ENCODE peak calls at places on chromosomes 13 and 19, in eight cellular contexts. I, A, P, R, K, C, E and V are unnamed samples.
A peak's percentile ranks its signal among the peaks of the same experiment; 100 is the strongest.

GRCh38 chr13:64457976-64458375 is 2772.2 kb downstream of the PCDH9 start:
- DNase-seq in I (no peak), A (no peak), P (no peak), R (no peak), K (no peak), C (no peak), E (no peak), V (no peak)

GRCh38 chr13:34822681-34823080 is 119.4 kb upstream of the NBEA start:
- DNase-seq in I (no peak), A (no peak), P (no peak), R (no peak), K (no peak), C (no peak), E (no peak), V (no peak)

GRCh38 chr13:31409678-31410356 is 210.0 kb downstream of the B3GLCT start:
- DNase-seq in I (no peak), A (peak; percentile 11), P (no peak), R (no peak), K (no peak), C (peak; percentile 14), E (no peak), V (peak; percentile 37)

GRCh38 chr13:28707629-28708427 is 10.9 kb downstream of the SLC46A3 start:
- DNase-seq in I (no peak), A (no peak), P (no peak), R (peak; percentile 25), K (no peak), C (peak; percentile 84), E (no peak), V (peak; percentile 60)

GRCh38 chr19:1904385-1905070 is 671 bp upstream of the ADAT3 start:
- DNase-seq in I (no peak), A (no peak), P (no peak), R (no peak), K (peak; percentile 54), C (no peak), E (peak; percentile 78), V (peak; percentile 47)

GRCh38 chr19:36573020-36573947 is at the start of gene ZNF529:
- DNase-seq in I (peak; percentile 83), A (peak; percentile 89), P (peak; percentile 91), R (peak; percentile 96), K (peak; percentile 84), C (peak; percentile 85), E (peak; percentile 93), V (peak; percentile 91)

GRCh38 chr19:49921871-49922755 is 6.9 kb upstream of the ATF5 start:
- DNase-seq in I (no peak), A (no peak), P (no peak), R (peak; percentile 80), K (no peak), C (no peak), E (no peak), V (no peak)

GRCh38 chr19:42081584-42082258 is 5.8 kb downstream of the ZNF574 start:
- DNase-seq in I (peak; percentile 48), A (peak; percentile 67), P (no peak), R (peak; percentile 71), K (peak; percentile 42), C (peak; percentile 56), E (no peak), V (peak; percentile 47)

GRCh38 chr13:51950722-51951121 is 60.5 kb downstream of the ATP7B start:
- DNase-seq in I (no peak), A (no peak), P (no peak), R (no peak), K (no peak), C (no peak), E (no peak), V (no peak)

GRCh38 chr19:47045867-47046470 is 2.5 kb downstream of the TMEM160 start:
- DNase-seq in I (no peak), A (no peak), P (no peak), R (no peak), K (no peak), C (no peak), E (no peak), V (no peak)

GRCh38 chr13:50594276-50594970 is 249.1 kb downstream of the DLEU7 start:
- DNase-seq in I (no peak), A (no peak), P (no peak), R (no peak), K (peak; percentile 45), C (peak; percentile 5), E (no peak), V (no peak)

GRCh38 chr13:69947577-69947976 is 160.0 kb upstream of the ATXN8OS start:
- DNase-seq in I (no peak), A (no peak), P (no peak), R (no peak), K (no peak), C (no peak), E (no peak), V (no peak)

GRCh38 chr13:55029280-55029679 is 2000.7 kb downstream of the OLFM4 start:
- DNase-seq in I (no peak), A (no peak), P (no peak), R (no peak), K (no peak), C (no peak), E (no peak), V (no peak)

GRCh38 chr19:38039966-38040365 is 133.0 kb downstream of the SIPA1L3 start:
- DNase-seq in I (no peak), A (no peak), P (no peak), R (peak; percentile 72), K (no peak), C (no peak), E (no peak), V (no peak)

GRCh38 chr19:33273881-33274662 is 28.3 kb downstream of the CEBPA start:
- DNase-seq in I (no peak), A (peak; percentile 11), P (no peak), R (peak; percentile 85), K (no peak), C (peak; percentile 78), E (peak; percentile 76), V (peak; percentile 70)

GRCh38 chr19:48341006-48341405 is 15.7 kb downstream of the EMP3 start:
- DNase-seq in I (no peak), A (no peak), P (no peak), R (no peak), K (no peak), C (no peak), E (no peak), V (no peak)

GRCh38 chr19:15251749-15252397 is 19.6 kb upstream of the EPHX3 start:
- DNase-seq in I (peak; percentile 76), A (peak; percentile 50), P (peak; percentile 97), R (peak; percentile 93), K (no peak), C (no peak), E (peak; percentile 53), V (peak; percentile 79)

GRCh38 chr13:73715114-73715909 is 418.9 kb downstream of the KLF12 start:
- DNase-seq in I (no peak), A (no peak), P (no peak), R (no peak), K (no peak), C (no peak), E (peak; percentile 33), V (no peak)

GRCh38 chr13:47846886-47847285 is 154.2 kb downstream of the SUCLA2 start:
- DNase-seq in I (no peak), A (no peak), P (no peak), R (no peak), K (no peak), C (no peak), E (no peak), V (no peak)

GRCh38 chr13:111228262-111229144 is 91.9 kb upstream of the TEX29 start:
- DNase-seq in I (no peak), A (no peak), P (no peak), R (no peak), K (no peak), C (no peak), E (no peak), V (no peak)

GRCh38 chr13:82654851-82655517 is 1227.3 kb downstream of the SLITRK1 start:
- DNase-seq in I (no peak), A (peak; percentile 17), P (peak; percentile 89), R (peak; percentile 14), K (no peak), C (no peak), E (peak; percentile 57), V (no peak)

GRCh38 chr13:107365466-107366215 is 797.7 kb upstream of the ARGLU1 start:
- DNase-seq in I (no peak), A (no peak), P (no peak), R (no peak), K (no peak), C (no peak), E (no peak), V (no peak)

GRCh38 chr13:21546372-21546771 is 57.6 kb downstream of the MICU2 start:
- DNase-seq in I (no peak), A (no peak), P (no peak), R (no peak), K (no peak), C (peak; percentile 92), E (no peak), V (peak; percentile 22)

GRCh38 chr19:18804643-18805042 is 13.5 kb upstream of the COMP start:
- DNase-seq in I (no peak), A (no peak), P (no peak), R (no peak), K (no peak), C (no peak), E (no peak), V (no peak)

GRCh38 chr13:28375250-28375930 is 119.5 kb downstream of the FLT1 start:
- DNase-seq in I (no peak), A (no peak), P (no peak), R (no peak), K (no peak), C (no peak), E (no peak), V (no peak)

GRCh38 chr13:34159946-34160345 is 342.0 kb downstream of the RFC3 start:
- DNase-seq in I (no peak), A (no peak), P (no peak), R (no peak), K (no peak), C (no peak), E (no peak), V (no peak)

GRCh38 chr13:50127726-50128291 is 112.6 kb downstream of the KCNRG start:
- DNase-seq in I (no peak), A (no peak), P (no peak), R (no peak), K (no peak), C (no peak), E (no peak), V (no peak)

GRCh38 chr13:101942038-101942437 is 459.8 kb downstream of the FGF14 start:
- DNase-seq in I (no peak), A (peak; percentile 82), P (no peak), R (peak; percentile 16), K (no peak), C (peak; percentile 20), E (no peak), V (peak; percentile 80)

GRCh38 chr13:113996912-113997745 is 23.3 kb upstream of the C13orf46 start:
- DNase-seq in I (no peak), A (no peak), P (no peak), R (no peak), K (no peak), C (no peak), E (no peak), V (no peak)

GRCh38 chr13:25687622-25688225 is 315.9 kb downstream of the ATP8A2 start:
- DNase-seq in I (no peak), A (no peak), P (no peak), R (no peak), K (no peak), C (no peak), E (no peak), V (no peak)